ENCODE peak calls at places on chromosomes 4 and X, in eight cellular contexts. P is esophagus squamous epithelium, S is NCI-H1694, J is ACHN, R is fibroblast of lung, V is T47D, N is Daoy, M is H7. E is an unnamed sample.

GRCh38 chr4:74370912-74371311 is 6.0 kb downstream of the EREG start:
- DNase-seq in P (no peak), S (no peak), J (peak; percentile 77), R (peak; percentile 82), V (peak; percentile 77), N (peak; percentile 42), M (peak; percentile 58), E (no peak)

GRCh38 chrX:16643160-16643559 is 6.8 kb upstream of the S100G start:
- DNase-seq in P (no peak), S (no peak), J (no peak), R (no peak), V (no peak), N (no peak), M (peak; percentile 50), E (no peak)

GRCh38 chrX:119512145-119512800 is 44.0 kb downstream of the SLC25A5 start:
- DNase-seq in P (no peak), S (no peak), J (peak; percentile 65), R (peak; percentile 69), V (peak; percentile 77), N (peak; percentile 67), M (peak; percentile 61), E (no peak)

GRCh38 chrX:320126-320783 is 1.7 kb upstream of the GTPBP6 start:
- DNase-seq in P (no peak), S (no peak), J (no peak), R (peak; percentile 28), V (peak; percentile 24), N (no peak), M (no peak), E (no peak)

GRCh38 chrX:151825927-151826471 is 86.7 kb upstream of the MAGEA4 start:
- DNase-seq in P (no peak), S (no peak), J (no peak), R (peak; percentile 72), V (peak; percentile 12), N (peak; percentile 37), M (no peak), E (no peak)

GRCh38 chr4:17577660-17578481 is 873 bp downstream of the LAP3 start:
- DNase-seq in P (no peak), S (no peak), J (peak; percentile 33), R (peak; percentile 23), V (peak; percentile 16), N (peak; percentile 36), M (peak; percentile 30), E (peak; percentile 18)

GRCh38 chrX:141405878-141406492 is 163.7 kb upstream of the SPANXC start:
- DNase-seq in P (no peak), S (no peak), J (peak; percentile 39), R (peak; percentile 49), V (peak; percentile 32), N (no peak), M (no peak), E (no peak)

GRCh38 chr4:126701756-126702155 is 931.0 kb upstream of the INTU start:
- DNase-seq in P (no peak), S (no peak), J (no peak), R (peak; percentile 49), V (no peak), N (no peak), M (no peak), E (no peak)

GRCh38 chrX:110665636-110666035 is 130.0 kb downstream of the CHRDL1 start:
- DNase-seq in P (no peak), S (peak; percentile 3), J (peak; percentile 15), R (peak; percentile 1), V (peak; percentile 36), N (no peak), M (peak; percentile 25), E (no peak)

GRCh38 chr4:152422817-152423320 is 113.0 kb downstream of the FBXW7 start:
- DNase-seq in P (no peak), S (no peak), J (no peak), R (no peak), V (no peak), N (no peak), M (no peak), E (no peak)

GRCh38 chrX:12901486-12901885 is 4.9 kb upstream of the TLR8 start:
- DNase-seq in P (no peak), S (peak; percentile 7), J (peak; percentile 18), R (peak; percentile 44), V (peak; percentile 73), N (peak; percentile 44), M (peak; percentile 75), E (no peak)

GRCh38 chr4:25870081-25870480 is 7.3 kb upstream of the SEL1L3 start:
- DNase-seq in P (no peak), S (no peak), J (no peak), R (no peak), V (no peak), N (no peak), M (no peak), E (no peak)

GRCh38 chrX:40544343-40545250 is 36.2 kb upstream of the ATP6AP2 start:
- DNase-seq in P (no peak), S (no peak), J (no peak), R (peak; percentile 9), V (no peak), N (no peak), M (no peak), E (no peak)

GRCh38 chr4:38873290-38873949 is 5.8 kb downstream of the FAM114A1 start:
- DNase-seq in P (no peak), S (no peak), J (no peak), R (no peak), V (no peak), N (no peak), M (no peak), E (no peak)

GRCh38 chr4:25013756-25014737 is 16.7 kb downstream of the LGI2 start:
- DNase-seq in P (no peak), S (no peak), J (no peak), R (peak; percentile 3), V (no peak), N (no peak), M (no peak), E (no peak)

GRCh38 chr4:86036729-86037128 is 323.1 kb downstream of the MAPK10 start:
- DNase-seq in P (no peak), S (no peak), J (peak; percentile 5), R (peak; percentile 51), V (peak; percentile 60), N (peak; percentile 9), M (no peak), E (no peak)

GRCh38 chrX:122868626-122869025 is 315.5 kb upstream of the GRIA3 start:
- DNase-seq in P (no peak), S (no peak), J (no peak), R (no peak), V (no peak), N (no peak), M (no peak), E (no peak)

GRCh38 chr4:139934786-139935330 is 219.1 kb downstream of the MAML3 start:
- DNase-seq in P (no peak), S (peak; percentile 20), J (no peak), R (no peak), V (no peak), N (no peak), M (no peak), E (no peak)

GRCh38 chr4:24781999-24782745 is 13.2 kb upstream of the SOD3 start:
- DNase-seq in P (no peak), S (no peak), J (no peak), R (peak; percentile 21), V (no peak), N (no peak), M (no peak), E (peak; percentile 28)

GRCh38 chrX:2692221-2693122 is 1.4 kb downstream of the CD99 start:
- DNase-seq in P (no peak), S (no peak), J (no peak), R (peak; percentile 63), V (no peak), N (peak; percentile 19), M (peak; percentile 63), E (no peak)

GRCh38 chrX:65601530-65602281 is 65.7 kb upstream of the MSN start:
- DNase-seq in P (peak; percentile 5), S (no peak), J (no peak), R (peak; percentile 90), V (peak; percentile 15), N (peak; percentile 90), M (no peak), E (peak; percentile 3)

GRCh38 chr4:79682801-79683217 is 274.8 kb upstream of the GK2 start:
- DNase-seq in P (no peak), S (no peak), J (no peak), R (peak; percentile 43), V (no peak), N (peak; percentile 21), M (no peak), E (peak; percentile 37)

GRCh38 chr4:40178672-40179071 is 18.2 kb upstream of the RHOH start:
- DNase-seq in P (no peak), S (no peak), J (no peak), R (no peak), V (no peak), N (no peak), M (no peak), E (no peak)

GRCh38 chr4:55635760-55636621 is at the start of gene NMU:
- DNase-seq in P (no peak), S (peak; percentile 17), J (peak; percentile 52), R (no peak), V (peak; percentile 82), N (peak; percentile 35), M (peak; percentile 77), E (no peak)

E was measured in nucleus accumbens.